ENCODE peak calls at places on chromosomes 11 and 22, in four cellular contexts. J, T, I and B are unnamed samples. For H3K4me1, the result is how much of the 10 kb centered on the place peaks cover.

GRCh38 chr11:109133159-109133558 is 288.8 kb upstream of the C11orf87 start:
- DNase-seq in I (no peak), J (no peak), T (no peak), B (no peak)

GRCh38 chr11:133978816-133979215 is 22.0 kb upstream of the IGSF9B start:
- DNase-seq in J (no peak), T (no peak), I (no peak), B (no peak)

GRCh38 chr11:129056916-129057315 is 114.2 kb upstream of the TP53AIP1 start:
- DNase-seq in J (no peak), T (no peak), I (no peak), B (no peak)

GRCh38 chr11:100855466-100856067 is 168.5 kb downstream of the ARHGAP42 start:
- DNase-seq in I (no peak), J (no peak), T (peak), B (no peak)

GRCh38 chr11:65653229-65654225 is 9.2 kb downstream of the RELA start:
- DNase-seq in T (peak), I (no peak), J (peak), B (no peak)

GRCh38 chr11:43462359-43462758 is 103.6 kb downstream of the TTC17 start:
- DNase-seq in J (no peak), T (no peak), I (no peak), B (no peak)

GRCh38 chr11:16959528-16960100 is 54.6 kb downstream of the PLEKHA7 start:
- DNase-seq in T (no peak), J (no peak), I (no peak), B (no peak)

GRCh38 chr11:36214976-36215687 is 74.1 kb downstream of the COMMD9 start:
- DNase-seq in J (no peak), T (no peak), I (no peak), B (no peak)

GRCh38 chr22:23219787-23220484 is 39.6 kb downstream of the BCR start:
- DNase-seq in T (peak), J (peak), I (no peak), B (no peak)

GRCh38 chr22:45996241-45997076 is 19.5 kb upstream of the WNT7B start:
- DNase-seq in T (peak), J (peak), I (no peak), B (no peak)

GRCh38 chr11:2076441-2076840 is 62.7 kb downstream of the IGF2 start:
- DNase-seq in I (no peak), T (no peak), J (no peak), B (peak)

GRCh38 chr11:121810291-121810690 is 305.7 kb downstream of the BLID start:
- DNase-seq in T (peak), I (no peak), J (no peak), B (no peak)

GRCh38 chr22:41998361-41999261 is at the start of gene WBP2NL:
- DNase-seq in I (peak), T (peak), J (peak), B (peak)

GRCh38 chr11:2587132-2587930 is 112.5 kb downstream of the KCNQ1OT1 start:
- DNase-seq in J (peak), T (no peak), I (no peak), B (peak)

GRCh38 chr11:14644396-14645246 is 1.0 kb downstream of the PDE3B start:
- DNase-seq in T (peak), J (peak), I (no peak), B (peak)

GRCh38 chr11:90855531-90855930 is 632.7 kb upstream of the CHORDC1 start:
- DNase-seq in T (no peak), J (no peak), I (no peak), B (no peak)

GRCh38 chr11:71109186-71109585 is 143.2 kb downstream of the SHANK2 start:
- DNase-seq in T (no peak), I (no peak), J (peak), B (no peak)

GRCh38 chr11:27861706-27862430 is 161.6 kb upstream of the BDNF start:
- DNase-seq in T (peak), J (no peak), I (no peak), B (no peak)

GRCh38 chr11:5600374-5600851 is 4.0 kb downstream of the TRIM6 start:
- DNase-seq in I (no peak), J (peak), T (peak), B (peak)

GRCh38 chr11:106765849-106766248 is 252.4 kb downstream of the GUCY1A2 start:
- DNase-seq in T (no peak), I (no peak), J (no peak), B (no peak)

GRCh38 chr11:76752321-76753175 is 30.6 kb upstream of the TSKU start:
- DNase-seq in T (peak), I (peak), J (peak), B (peak)

GRCh38 chr11:32916361-32916760 is 23.8 kb downstream of the QSER1 start:
- DNase-seq in T (no peak), J (no peak), I (no peak), B (no peak)

GRCh38 chr11:99020324-99021225 is at the start of gene CNTN5:
- DNase-seq in T (peak), I (no peak), J (no peak), B (peak)

GRCh38 chr22:47786650-47787290 is 1024.3 kb downstream of the TBC1D22A start:
- DNase-seq in I (no peak), T (no peak), J (peak), B (no peak)

GRCh38 chr11:305834-306211 is 1.8 kb upstream of the IFITM2 start:
- DNase-seq in I (no peak), J (peak), T (no peak), B (no peak)

GRCh38 chr11:306645-307371 is 808 bp upstream of the IFITM2 start:
- DNase-seq in T (no peak), J (peak), I (no peak), B (no peak)

GRCh38 chr11:313304-313786 is 495 bp upstream of the IFITM1 start:
- DNase-seq in T (no peak), I (no peak), J (peak), B (no peak)

GRCh38 chr11:312092-312816 is 1.6 kb upstream of the IFITM1 start:
- DNase-seq in T (peak), I (no peak), J (peak), B (no peak)

GRCh38 chr11:309558-309855 is 1.9 kb downstream of the IFITM2 start:
- DNase-seq in I (no peak), J (no peak), T (no peak), B (no peak)
- H3K4me3 ChIP-seq in I (peak), J (peak), T (no peak), B (peak)

GRCh38 chr22:24427500-24428164 is at the start of gene ADORA2A:
- DNase-seq in T (no peak), I (no peak), J (peak), B (no peak)
- H3K4me1 ChIP-seq in T (under half), I (under half), J (under half), B (under half)

GRCh38 chr11:78417888-78418583 is 416 bp upstream of the GAB2 start:
- DNase-seq in J (peak), T (peak), I (no peak), B (peak)

GRCh38 chr11:78418584-78419211 is 1.1 kb upstream of the GAB2 start:
- DNase-seq in I (no peak), J (no peak), T (no peak), B (no peak)

GRCh38 chr11:78420796-78421209 is 3.2 kb upstream of the GAB2 start:
- DNase-seq in J (peak), I (peak), T (peak), B (peak)

GRCh38 chr11:78420255-78420764 is 2.7 kb upstream of the GAB2 start:
- DNase-seq in T (peak), I (no peak), J (peak), B (peak)

GRCh38 chr11:78419327-78419726 is 1.7 kb upstream of the GAB2 start:
- DNase-seq in I (no peak), J (no peak), T (peak), B (peak)
- H3K4me3 ChIP-seq in I (peak), J (no peak), T (no peak), B (no peak)

GRCh38 chr11:69654660-69655478 is 13.9 kb downstream of the CCND1 start:
- DNase-seq in J (no peak), T (no peak), I (no peak), B (no peak)
- H3K4me1 ChIP-seq in J (under half), T (under half), I (under half), B (under half)

GRCh38 chr22:38704568-38705234 is 1.0 kb upstream of the GTPBP1 start:
- DNase-seq in I (no peak), J (no peak), T (no peak), B (no peak)
- H3K4me3 ChIP-seq in I (peak), J (peak), T (peak), B (peak)

GRCh38 chr11:46347637-46348311 is 511 bp downstream of the DGKZ start:
- DNase-seq in I (no peak), J (peak), T (no peak), B (no peak)
- H3K4me1 ChIP-seq in I (under half), J (half or more), T (under half), B (under half)

GRCh38 chr11:64208796-64209562 is 2.5 kb downstream of the FERMT3 start:
- DNase-seq in J (no peak), T (no peak), I (no peak), B (no peak)

GRCh38 chr11:64209563-64209843 is 3.0 kb downstream of the FERMT3 start:
- DNase-seq in T (no peak), J (no peak), I (no peak), B (no peak)

GRCh38 chr11:64206457-64207246 is at the start of gene FERMT3:
- DNase-seq in I (no peak), J (peak), T (no peak), B (peak)

GRCh38 chr11:64208086-64208795 is 1.7 kb downstream of the FERMT3 start:
- DNase-seq in J (peak), I (no peak), T (no peak), B (no peak)

GRCh38 chr11:64207247-64208085 is 945 bp downstream of the FERMT3 start:
- DNase-seq in I (no peak), T (peak), J (peak), B (peak)
- H3K4me3 ChIP-seq in I (peak), T (no peak), J (peak), B (peak)